ENCODE peak calls at places on chromosome 22, in five cellular contexts. O is cardiac septum, E is posterior vena cava, X is fibroblast of pulmonary artery, W is astrocyte of the cerebellum. U is an unnamed sample.

GRCh38 chr22:23278883-23279675 is 98.8 kb downstream of the BCR start:
- DNase-seq in E (no peak), W (no peak), O (no peak), X (peak; percentile 31), U (no peak)

GRCh38 chr22:41504397-41504796 is 35.5 kb downstream of the ACO2 start:
- DNase-seq in W (no peak), O (no peak), E (no peak), X (no peak), U (no peak)

GRCh38 chr22:38712496-38713207 is 6.9 kb downstream of the GTPBP1 start:
- DNase-seq in E (no peak), X (no peak), O (peak; percentile 19), W (no peak), U (no peak)

GRCh38 chr22:41383085-41383484 is 1.3 kb downstream of the TEF start:
- DNase-seq in W (no peak), O (no peak), X (no peak), E (no peak), U (no peak)

GRCh38 chr22:38290347-38290746 is 17.5 kb upstream of the TMEM184B start:
- DNase-seq in E (no peak), O (no peak), W (no peak), X (no peak), U (no peak)

GRCh38 chr22:19739448-19739895 is 16.1 kb downstream of the GP1BB start:
- DNase-seq in X (no peak), W (no peak), O (no peak), E (no peak), U (no peak)

GRCh38 chr22:32618461-32619140 is 144.0 kb downstream of the FBXO7 start:
- DNase-seq in X (no peak), O (no peak), W (no peak), E (peak; percentile 78), U (no peak)

GRCh38 chr22:25765801-25766200 is 23.8 kb downstream of the MYO18B start:
- DNase-seq in O (no peak), X (no peak), W (no peak), E (no peak), U (no peak)

GRCh38 chr22:32311551-32312071 is 46.1 kb upstream of the RFPL3 start:
- DNase-seq in E (peak; percentile 44), W (no peak), X (no peak), O (no peak), U (no peak)

GRCh38 chr22:39308614-39309363 is 10.6 kb downstream of the RPL3 start:
- DNase-seq in W (peak; percentile 95), X (peak; percentile 96), E (peak; percentile 94), O (no peak), U (no peak)

GRCh38 chr22:29320546-29320945 is 5.0 kb upstream of the RASL10A start:
- DNase-seq in X (no peak), O (no peak), E (no peak), W (no peak), U (no peak)

GRCh38 chr22:29773233-29773632 is 6.1 kb downstream of the UQCR10 start:
- DNase-seq in X (no peak), W (no peak), E (no peak), O (no peak), U (peak; percentile 44)

GRCh38 chr22:19855504-19856409 is 1.1 kb upstream of the GNB1L start:
- DNase-seq in W (no peak), E (peak; percentile 92), X (peak; percentile 76), O (peak; percentile 73), U (no peak)

GRCh38 chr22:33788927-33789326 is 131.3 kb downstream of the LARGE1 start:
- DNase-seq in X (no peak), E (no peak), O (no peak), W (no peak), U (no peak)

GRCh38 chr22:37267661-37268413 is 14.5 kb upstream of the CYTH4 start:
- DNase-seq in O (no peak), E (peak; percentile 19), X (no peak), W (no peak), U (no peak)

GRCh38 chr22:47067331-47067890 is 305.0 kb downstream of the TBC1D22A start:
- DNase-seq in O (peak; percentile 12), X (no peak), E (no peak), W (no peak), U (no peak)

GRCh38 chr22:42343551-42344081 is 73.2 kb upstream of the TCF20 start:
- DNase-seq in W (no peak), E (no peak), X (no peak), O (no peak), U (no peak)

GRCh38 chr22:45430871-45431270 is 17.4 kb downstream of the RIBC2 start:
- DNase-seq in X (no peak), E (peak; percentile 71), O (peak; percentile 60), W (no peak), U (no peak)